ENCODE peak calls at places on chromosome 9, in seven cellular contexts. Z is ELR; E is mesothelial cell of epicardium; W is activated CD8-positive, alpha-beta memory T cell treated with anti-CD3 and anti-CD28 coated beads, Interleukin-2, amount 50 U/mL, for 48 hours; X is stimulated activated CD4-positive, alpha-beta T cell treated with anti-CD3 and anti-CD28 coated beads, Interleukin-4, amount 100 ng/mL, for 1 hour; M is NCI-H1105; S is ACHN. O is an unnamed sample.

GRCh38 chr9:92294297-92294676 is 790 bp upstream of the IARS1 start:
- DNase-seq in Z (peak), E (no peak), W (no peak), X (no peak), M (no peak), S (peak), O (peak)

GRCh38 chr9:36597412-36598178 is 24.9 kb downstream of the MELK start:
- DNase-seq in Z (peak), E (no peak), W (no peak), X (no peak), M (no peak), S (peak), O (peak)

GRCh38 chr9:110571801-110572490 is 7.6 kb downstream of the SVEP1 start:
- DNase-seq in Z (no peak), E (no peak), W (no peak), X (no peak), M (no peak), S (no peak), O (no peak)

GRCh38 chr9:1051286-1052118 is 1.3 kb downstream of the DMRT2 start:
- DNase-seq in Z (no peak), E (no peak), W (peak), X (no peak), M (peak), S (no peak), O (peak)

GRCh38 chr9:127854169-127854833 is at the start of gene ENG:
- DNase-seq in Z (peak), E (no peak), W (no peak), X (no peak), M (no peak), S (no peak), O (no peak)

GRCh38 chr9:109806506-109807115 is 26.6 kb downstream of the PALM2AKAP2 start:
- DNase-seq in Z (peak), E (no peak), W (no peak), X (no peak), M (no peak), S (no peak), O (no peak)

GRCh38 chr9:131308452-131308851 is 18.9 kb downstream of the PLPP7 start:
- DNase-seq in Z (no peak), E (no peak), W (no peak), X (no peak), M (no peak), S (no peak), O (no peak)

GRCh38 chr9:135825435-135826187 is 81.7 kb downstream of the CAMSAP1 start:
- DNase-seq in Z (no peak), E (no peak), W (no peak), X (no peak), M (no peak), S (no peak), O (no peak)

GRCh38 chr9:88477300-88477751 is 57.7 kb upstream of the NXNL2 start:
- DNase-seq in Z (peak), E (no peak), W (no peak), X (no peak), M (no peak), S (peak), O (no peak)

GRCh38 chr9:112531666-112532282 is 45.1 kb downstream of the KIAA1958 start:
- DNase-seq in Z (peak), E (no peak), W (no peak), X (no peak), M (no peak), S (no peak), O (no peak)

GRCh38 chr9:88536951-88537742 is 2.2 kb downstream of the NXNL2 start:
- DNase-seq in Z (no peak), E (no peak), W (no peak), X (no peak), M (peak), S (peak), O (no peak)

GRCh38 chr9:93649610-93650261 is 73.4 kb downstream of the PHF2 start:
- DNase-seq in Z (peak), E (no peak), W (peak), X (no peak), M (no peak), S (no peak), O (no peak)

GRCh38 chr9:15192856-15193255 is 114.2 kb downstream of the TTC39B start:
- DNase-seq in Z (no peak), E (no peak), W (no peak), X (no peak), M (no peak), S (no peak), O (no peak)

GRCh38 chr9:91896513-91897121 is 53.4 kb downstream of the ROR2 start:
- DNase-seq in Z (no peak), E (no peak), W (no peak), X (no peak), M (no peak), S (peak), O (no peak)

GRCh38 chr9:90060256-90060655 is 455.4 kb downstream of the GADD45G start:
- DNase-seq in Z (no peak), E (no peak), W (no peak), X (no peak), M (no peak), S (no peak), O (peak)

GRCh38 chr9:34377402-34377741 is 674 bp upstream of the MYORG start:
- DNase-seq in Z (peak), E (no peak), W (no peak), X (no peak), M (no peak), S (no peak), O (no peak)

GRCh38 chr9:116499986-116500871 is 186.9 kb upstream of the TRIM32 start:
- DNase-seq in Z (peak), E (no peak), W (no peak), X (no peak), M (no peak), S (peak), O (peak)

GRCh38 chr9:124946167-124946566 is 5.3 kb upstream of the GOLGA1 start:
- DNase-seq in Z (no peak), E (no peak), W (no peak), X (no peak), M (no peak), S (no peak), O (no peak)

GRCh38 chr9:97075289-97075870 is 36.4 kb upstream of the CTSV start:
- DNase-seq in Z (no peak), E (no peak), W (no peak), X (no peak), M (no peak), S (no peak), O (no peak)

GRCh38 chr9:125749287-125749935 is 2.2 kb downstream of the PBX3 start:
- DNase-seq in Z (no peak), E (no peak), W (no peak), X (no peak), M (no peak), S (no peak), O (no peak)

GRCh38 chr9:36190388-36191289 is at the start of gene CLTA:
- DNase-seq in Z (peak), E (peak), W (peak), X (peak), M (peak), S (peak), O (peak)

GRCh38 chr9:83512621-83513020 is 25.6 kb downstream of the FRMD3 start:
- DNase-seq in Z (no peak), E (no peak), W (no peak), X (no peak), M (no peak), S (no peak), O (no peak)

O was measured in LoVo.